ENCODE peak calls at places on chromosomes 6 and 20, in six cellular contexts. One of them, this sample, is unnamed.

GRCh38 chr6:108839068-108839467 is 9.2 kb upstream of the ARMC2 start:
- DNase-seq in stimulated activated CD4-positive, alpha-beta T cell treated with anti-CD3 and anti-CD28 coated beads, Interleukin-12 subunit alpha, Interleukin-12 subunit beta, amount 100 ng/mL, for 4 hours: no peak
- DNase-seq in EH: no peak
- DNase-seq in Calu3: no peak
- DNase-seq in ELF-1: peak
- DNase-seq in H54: no peak
- DNase-seq in this sample: no peak

GRCh38 chr20:4135385-4136077 is 120.2 kb upstream of the RNF24 start:
- DNase-seq in stimulated activated CD4-positive, alpha-beta T cell treated with anti-CD3 and anti-CD28 coated beads, Interleukin-12 subunit alpha, Interleukin-12 subunit beta, amount 100 ng/mL, for 4 hours: no peak
- DNase-seq in EH: peak
- DNase-seq in Calu3: peak
- DNase-seq in ELF-1: peak
- DNase-seq in H54: peak
- DNase-seq in this sample: no peak

GRCh38 chr6:42153921-42154320 is 11.5 kb upstream of the C6orf132 start:
- DNase-seq in stimulated activated CD4-positive, alpha-beta T cell treated with anti-CD3 and anti-CD28 coated beads, Interleukin-12 subunit alpha, Interleukin-12 subunit beta, amount 100 ng/mL, for 4 hours: no peak
- DNase-seq in EH: no peak
- DNase-seq in Calu3: no peak
- DNase-seq in ELF-1: no peak
- DNase-seq in H54: no peak
- DNase-seq in this sample: no peak

GRCh38 chr20:1835531-1835930 is 59.7 kb upstream of the SIRPA start:
- DNase-seq in stimulated activated CD4-positive, alpha-beta T cell treated with anti-CD3 and anti-CD28 coated beads, Interleukin-12 subunit alpha, Interleukin-12 subunit beta, amount 100 ng/mL, for 4 hours: no peak
- DNase-seq in EH: no peak
- DNase-seq in Calu3: no peak
- DNase-seq in ELF-1: peak
- DNase-seq in H54: no peak
- DNase-seq in this sample: no peak

GRCh38 chr6:43150051-43150751 is 20.9 kb upstream of the SRF start:
- DNase-seq in stimulated activated CD4-positive, alpha-beta T cell treated with anti-CD3 and anti-CD28 coated beads, Interleukin-12 subunit alpha, Interleukin-12 subunit beta, amount 100 ng/mL, for 4 hours: no peak
- DNase-seq in EH: no peak
- DNase-seq in Calu3: no peak
- DNase-seq in ELF-1: no peak
- DNase-seq in H54: no peak
- DNase-seq in this sample: no peak

GRCh38 chr6:125717120-125717731 is 32.2 kb upstream of the HEY2 start:
- DNase-seq in stimulated activated CD4-positive, alpha-beta T cell treated with anti-CD3 and anti-CD28 coated beads, Interleukin-12 subunit alpha, Interleukin-12 subunit beta, amount 100 ng/mL, for 4 hours: no peak
- DNase-seq in EH: no peak
- DNase-seq in Calu3: no peak
- DNase-seq in ELF-1: no peak
- DNase-seq in H54: no peak
- DNase-seq in this sample: no peak

GRCh38 chr6:14222956-14223355 is 105.4 kb downstream of the CD83 start:
- DNase-seq in stimulated activated CD4-positive, alpha-beta T cell treated with anti-CD3 and anti-CD28 coated beads, Interleukin-12 subunit alpha, Interleukin-12 subunit beta, amount 100 ng/mL, for 4 hours: no peak
- DNase-seq in EH: no peak
- DNase-seq in Calu3: no peak
- DNase-seq in ELF-1: no peak
- DNase-seq in H54: no peak
- DNase-seq in this sample: no peak

GRCh38 chr6:20572940-20573339 is 38.7 kb downstream of the CDKAL1 start:
- DNase-seq in stimulated activated CD4-positive, alpha-beta T cell treated with anti-CD3 and anti-CD28 coated beads, Interleukin-12 subunit alpha, Interleukin-12 subunit beta, amount 100 ng/mL, for 4 hours: no peak
- DNase-seq in EH: peak
- DNase-seq in Calu3: no peak
- DNase-seq in ELF-1: no peak
- DNase-seq in H54: no peak
- DNase-seq in this sample: no peak

GRCh38 chr6:158488065-158488464 is 71.8 kb upstream of the TMEM181 start:
- DNase-seq in stimulated activated CD4-positive, alpha-beta T cell treated with anti-CD3 and anti-CD28 coated beads, Interleukin-12 subunit alpha, Interleukin-12 subunit beta, amount 100 ng/mL, for 4 hours: no peak
- DNase-seq in EH: peak
- DNase-seq in Calu3: no peak
- DNase-seq in ELF-1: no peak
- DNase-seq in H54: peak
- DNase-seq in this sample: no peak

GRCh38 chr6:125944434-125944816 is 12.1 kb upstream of the HINT3 start:
- DNase-seq in stimulated activated CD4-positive, alpha-beta T cell treated with anti-CD3 and anti-CD28 coated beads, Interleukin-12 subunit alpha, Interleukin-12 subunit beta, amount 100 ng/mL, for 4 hours: no peak
- DNase-seq in EH: peak
- DNase-seq in Calu3: peak
- DNase-seq in ELF-1: no peak
- DNase-seq in H54: no peak
- DNase-seq in this sample: no peak

GRCh38 chr6:163741342-163741741 is 326.8 kb downstream of the QKI start:
- DNase-seq in stimulated activated CD4-positive, alpha-beta T cell treated with anti-CD3 and anti-CD28 coated beads, Interleukin-12 subunit alpha, Interleukin-12 subunit beta, amount 100 ng/mL, for 4 hours: no peak
- DNase-seq in EH: no peak
- DNase-seq in Calu3: no peak
- DNase-seq in ELF-1: no peak
- DNase-seq in H54: no peak
- DNase-seq in this sample: no peak

GRCh38 chr6:133092771-133093170 is 148.4 kb upstream of the EYA4 start:
- DNase-seq in stimulated activated CD4-positive, alpha-beta T cell treated with anti-CD3 and anti-CD28 coated beads, Interleukin-12 subunit alpha, Interleukin-12 subunit beta, amount 100 ng/mL, for 4 hours: no peak
- DNase-seq in EH: no peak
- DNase-seq in Calu3: no peak
- DNase-seq in ELF-1: no peak
- DNase-seq in H54: no peak
- DNase-seq in this sample: no peak

GRCh38 chr6:35312763-35313125 is 15.1 kb downstream of the DEF6 start:
- DNase-seq in stimulated activated CD4-positive, alpha-beta T cell treated with anti-CD3 and anti-CD28 coated beads, Interleukin-12 subunit alpha, Interleukin-12 subunit beta, amount 100 ng/mL, for 4 hours: no peak
- DNase-seq in EH: no peak
- DNase-seq in Calu3: no peak
- DNase-seq in ELF-1: no peak
- DNase-seq in H54: no peak
- DNase-seq in this sample: no peak

GRCh38 chr6:45514454-45514853 is 136.7 kb upstream of the SUPT3H start:
- DNase-seq in stimulated activated CD4-positive, alpha-beta T cell treated with anti-CD3 and anti-CD28 coated beads, Interleukin-12 subunit alpha, Interleukin-12 subunit beta, amount 100 ng/mL, for 4 hours: no peak
- DNase-seq in EH: no peak
- DNase-seq in Calu3: peak
- DNase-seq in ELF-1: peak
- DNase-seq in H54: peak
- DNase-seq in this sample: no peak

GRCh38 chr6:5158191-5158590 is 73.0 kb downstream of the PPP1R3G start:
- DNase-seq in stimulated activated CD4-positive, alpha-beta T cell treated with anti-CD3 and anti-CD28 coated beads, Interleukin-12 subunit alpha, Interleukin-12 subunit beta, amount 100 ng/mL, for 4 hours: no peak
- DNase-seq in EH: peak
- DNase-seq in Calu3: no peak
- DNase-seq in ELF-1: no peak
- DNase-seq in H54: no peak
- DNase-seq in this sample: no peak

GRCh38 chr6:165117121-165117520 is 192.3 kb downstream of the C6orf118 start:
- DNase-seq in stimulated activated CD4-positive, alpha-beta T cell treated with anti-CD3 and anti-CD28 coated beads, Interleukin-12 subunit alpha, Interleukin-12 subunit beta, amount 100 ng/mL, for 4 hours: no peak
- DNase-seq in EH: no peak
- DNase-seq in Calu3: no peak
- DNase-seq in ELF-1: no peak
- DNase-seq in H54: no peak
- DNase-seq in this sample: no peak

GRCh38 chr6:144543006-144543871 is 258.1 kb downstream of the UTRN start:
- DNase-seq in stimulated activated CD4-positive, alpha-beta T cell treated with anti-CD3 and anti-CD28 coated beads, Interleukin-12 subunit alpha, Interleukin-12 subunit beta, amount 100 ng/mL, for 4 hours: no peak
- DNase-seq in EH: peak
- DNase-seq in Calu3: peak
- DNase-seq in ELF-1: no peak
- DNase-seq in H54: peak
- DNase-seq in this sample: no peak

This sample was measured in activated CD4-positive, CD25-positive, alpha-beta regulatory T cell treated with anti-CD3 and anti-CD28 coated beads, Interleukin-2, amount 50 U/mL, for 72 hours.